ENCODE peak calls at places on chromosomes 1 and 21, in ten cellular contexts. U is MCF 10A, G is HFFc6, P is stomach, E is fibroblast of pulmonary artery, J is epithelial cell of esophagus, Z is LNCaP clone FGC, R is GM20000, S is keratinocyte, T is WTC11. M is an unnamed sample.

GRCh38 chr1:232510367-232511110 is 119.4 kb downstream of the SIPA1L2 start:
- DNase-seq in U (peak), G (no peak), P (no peak), E (no peak), J (peak), Z (no peak), R (no peak), S (no peak), T (no peak), M (no peak)

GRCh38 chr21:16192900-16193299 is 463.1 kb downstream of the USP25 start:
- DNase-seq in U (peak), G (peak), P (no peak), E (peak), J (peak), Z (peak), R (no peak), S (no peak), T (no peak), M (no peak)

GRCh38 chr1:227043755-227044154 is 103.7 kb downstream of the COQ8A start:
- DNase-seq in U (peak), G (no peak), P (no peak), E (peak), J (peak), Z (no peak), R (no peak), S (no peak), T (no peak), M (no peak)

GRCh38 chr1:233075045-233075444 is 124.6 kb downstream of the NTPCR start:
- DNase-seq in U (peak), G (peak), P (no peak), E (peak), J (peak), Z (no peak), R (no peak), S (no peak), T (no peak), M (no peak)

GRCh38 chr1:29230553-29231378 is at the start of gene MECR:
- DNase-seq in U (peak), G (peak), P (peak), E (peak), J (peak), Z (peak), R (peak), S (peak), T (peak), M (peak)

GRCh38 chr1:100132566-100133477 is at the start of the genes SASS6 and TRMT13:
- DNase-seq in U (peak), G (peak), P (peak), E (peak), J (peak), Z (peak), R (peak), S (peak), T (peak), M (peak)

GRCh38 chr21:41817228-41817627 is 50.4 kb upstream of the RIPK4 start:
- DNase-seq in U (peak), G (peak), P (peak), E (peak), J (peak), Z (peak), R (peak), S (peak), T (peak), M (peak)

GRCh38 chr1:216690593-216690992 is 32.6 kb downstream of the ESRRG start:
- DNase-seq in U (no peak), G (no peak), P (no peak), E (no peak), J (no peak), Z (no peak), R (no peak), S (no peak), T (no peak), M (no peak)

GRCh38 chr1:114352797-114353196 is 158.2 kb downstream of the TRIM33 start:
- DNase-seq in U (no peak), G (no peak), P (no peak), E (peak), J (no peak), Z (no peak), R (no peak), S (no peak), T (no peak), M (no peak)

GRCh38 chr21:37645848-37646247 is 270.4 kb downstream of the KCNJ6 start:
- DNase-seq in U (no peak), G (peak), P (no peak), E (no peak), J (no peak), Z (no peak), R (no peak), S (no peak), T (no peak), M (no peak)

GRCh38 chr1:230550428-230550827 is 91.9 kb upstream of the COG2 start:
- DNase-seq in U (peak), G (no peak), P (no peak), E (no peak), J (peak), Z (no peak), R (no peak), S (no peak), T (no peak), M (no peak)

GRCh38 chr1:20711285-20712209 is 6.3 kb downstream of the KIF17 start:
- DNase-seq in U (no peak), G (no peak), P (no peak), E (no peak), J (no peak), Z (no peak), R (no peak), S (no peak), T (peak), M (no peak)

GRCh38 chr21:41769106-41769505 is 2.3 kb upstream of the RIPK4 start:
- DNase-seq in U (no peak), G (no peak), P (no peak), E (no peak), J (no peak), Z (no peak), R (no peak), S (no peak), T (no peak), M (no peak)

GRCh38 chr1:3778590-3779264 is 6.2 kb downstream of the SMIM1 start:
- DNase-seq in U (no peak), G (no peak), P (no peak), E (no peak), J (no peak), Z (no peak), R (no peak), S (no peak), T (no peak), M (no peak)

GRCh38 chr21:35232545-35233176 is 183.6 kb upstream of the RUNX1 start:
- DNase-seq in U (peak), G (peak), P (peak), E (peak), J (peak), Z (no peak), R (no peak), S (no peak), T (no peak), M (no peak)

GRCh38 chr1:246679211-246680177 is 44.7 kb upstream of the SCCPDH start:
- DNase-seq in U (no peak), G (no peak), P (no peak), E (no peak), J (no peak), Z (no peak), R (no peak), S (no peak), T (no peak), M (no peak)

GRCh38 chr1:18539171-18539570 is 58.4 kb downstream of the KLHDC7A start:
- DNase-seq in U (peak), G (no peak), P (peak), E (no peak), J (no peak), Z (no peak), R (no peak), S (no peak), T (no peak), M (no peak)

GRCh38 chr1:50620680-50621329 is 197.6 kb upstream of the DMRTA2 start:
- DNase-seq in U (peak), G (no peak), P (peak), E (peak), J (peak), Z (peak), R (no peak), S (peak), T (peak), M (no peak)

GRCh38 chr1:36517415-36517814 is 34.7 kb upstream of the CSF3R start:
- DNase-seq in U (no peak), G (no peak), P (no peak), E (no peak), J (no peak), Z (no peak), R (no peak), S (no peak), T (no peak), M (no peak)

GRCh38 chr21:42276526-42277154 is 38.6 kb downstream of the TFF3 start:
- DNase-seq in U (no peak), G (no peak), P (no peak), E (no peak), J (no peak), Z (no peak), R (no peak), S (no peak), T (no peak), M (no peak)

GRCh38 chr1:2556277-2557145 is at the start of gene TNFRSF14:
- DNase-seq in U (peak), G (peak), P (peak), E (peak), J (peak), Z (no peak), R (peak), S (no peak), T (no peak), M (no peak)

GRCh38 chr1:223419115-223419514 is 25.9 kb downstream of the CCDC185 start:
- DNase-seq in U (no peak), G (no peak), P (no peak), E (no peak), J (no peak), Z (no peak), R (no peak), S (no peak), T (no peak), M (no peak)

GRCh38 chr1:89198500-89199072 is at the start of gene GBP4:
- DNase-seq in U (no peak), G (no peak), P (peak), E (peak), J (peak), Z (no peak), R (peak), S (no peak), T (peak), M (no peak)

GRCh38 chr1:11514366-11514765 is 35.4 kb downstream of the DISP3 start:
- DNase-seq in U (no peak), G (no peak), P (no peak), E (no peak), J (no peak), Z (no peak), R (no peak), S (no peak), T (no peak), M (no peak)

GRCh38 chr1:206508130-206508884 is 976 bp downstream of the RASSF5 start:
- DNase-seq in U (no peak), G (no peak), P (peak), E (no peak), J (no peak), Z (no peak), R (no peak), S (no peak), T (no peak), M (no peak)

GRCh38 chr1:209651148-209651547 is 1.1 kb downstream of the LAMB3 start:
- DNase-seq in U (peak), G (peak), P (peak), E (peak), J (peak), Z (no peak), R (peak), S (peak), T (no peak), M (no peak)

GRCh38 chr1:228273720-228274451 is 66.0 kb downstream of the OBSCN start:
- DNase-seq in U (no peak), G (no peak), P (no peak), E (no peak), J (no peak), Z (no peak), R (no peak), S (no peak), T (no peak), M (peak)

DNA sequence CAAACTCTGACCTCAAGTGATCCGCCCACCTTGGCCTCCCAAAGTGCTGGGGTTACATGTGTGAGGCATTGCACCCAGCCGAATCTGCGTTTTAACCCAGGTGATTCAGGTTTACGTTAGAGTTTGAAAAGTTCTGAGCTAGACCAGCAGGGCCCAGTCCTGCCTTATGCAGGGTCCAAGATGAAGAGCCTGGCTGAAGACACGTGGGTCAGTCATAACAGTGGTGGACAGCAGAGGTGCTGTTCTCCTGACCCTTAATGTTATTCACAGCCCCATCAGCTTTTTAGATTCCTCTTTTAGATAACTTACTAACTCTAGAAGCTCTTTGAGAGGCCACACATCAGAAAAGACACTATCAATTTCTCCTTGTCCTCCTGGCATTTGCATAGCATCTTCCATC is 50.0 kb downstream of the GNG4 start:
- DNase-seq in U (no peak), G (no peak), P (no peak), E (no peak), J (no peak), Z (no peak), R (no peak), S (no peak), T (no peak), M (no peak)
- TF ChIP-seq CTCF in U (no peak), G (peak), P (no peak), E (no peak), J (no peak), Z (no peak), R (no peak), S (no peak), T (no peak), M (no peak)

DNA sequence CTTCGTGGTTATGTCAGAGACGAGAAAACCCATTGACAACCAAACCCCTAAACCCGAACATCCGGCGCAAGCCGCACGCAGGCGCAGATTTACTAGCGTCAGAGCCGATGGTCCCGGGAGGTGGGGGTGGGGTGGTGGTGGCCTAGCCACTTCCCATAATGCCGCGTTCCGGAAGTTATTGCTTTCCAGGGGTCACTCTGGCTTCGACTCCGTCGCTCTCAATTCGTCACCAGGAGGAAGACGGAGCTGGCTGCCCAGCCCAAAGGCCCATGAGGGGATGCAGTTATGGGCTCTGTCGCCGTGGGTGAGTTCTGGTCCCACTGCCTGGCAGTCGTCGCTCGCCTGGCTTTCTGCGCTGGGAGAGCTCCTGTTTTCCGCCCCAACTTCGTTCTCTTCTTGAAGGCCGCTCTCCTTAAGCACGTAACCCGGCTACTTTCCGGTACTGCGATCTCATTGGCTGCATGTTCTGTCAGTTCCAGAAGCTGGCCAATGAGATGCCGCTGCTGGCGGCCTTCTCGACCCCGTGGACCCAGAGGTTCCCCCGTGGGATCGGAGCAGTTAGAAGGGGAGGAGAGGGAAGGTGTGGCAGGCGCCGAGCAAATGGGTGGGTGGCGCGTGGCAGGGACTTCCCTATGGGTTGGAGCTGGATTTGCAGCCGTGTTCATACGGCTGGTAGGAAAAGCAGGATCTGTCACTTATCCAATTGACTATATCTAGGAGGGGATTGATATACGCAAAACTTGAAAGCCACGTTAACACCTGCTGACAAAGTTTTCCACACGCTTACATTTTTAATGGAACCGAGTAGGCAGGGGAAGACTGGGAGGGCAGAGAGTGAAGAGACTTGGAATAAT is at the start of gene USP16:
- DNase-seq in U (peak), G (peak), P (peak), E (peak), J (peak), Z (peak), R (peak), S (peak), T (peak), M (peak)
- TF ChIP-seq CTCF in U (no peak), G (peak), P (no peak), E (no peak), J (peak), Z (no peak), R (no peak), S (peak), T (no peak), M (peak)

DNA sequence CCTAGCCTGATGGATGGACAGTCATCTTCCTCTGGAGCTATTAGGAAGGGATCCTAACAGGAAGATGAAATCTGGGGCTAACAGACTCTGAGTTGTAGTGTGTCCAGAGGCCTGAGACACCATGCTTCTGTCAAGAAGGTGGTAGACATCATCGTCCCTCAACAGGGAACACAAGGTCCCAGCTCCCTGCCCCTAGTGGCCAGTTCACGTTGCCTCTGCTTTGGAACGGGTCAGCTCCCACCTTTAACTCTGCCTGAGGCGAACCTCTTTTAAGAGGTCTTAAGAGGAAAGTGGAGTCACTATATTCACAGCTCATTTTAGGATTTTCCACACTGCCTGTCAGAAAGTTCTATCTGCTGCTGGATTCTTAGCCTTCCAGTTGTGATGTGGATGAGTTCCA is 28.3 kb downstream of the LRRC71 start:
- DNase-seq in U (no peak), G (no peak), P (no peak), E (no peak), J (no peak), Z (no peak), R (no peak), S (no peak), T (peak), M (no peak)
- TF ChIP-seq CTCF in U (peak), G (peak), P (no peak), E (peak), J (no peak), Z (no peak), R (no peak), S (no peak), T (no peak), M (peak)

GRCh38 chr1:26500488-26501175 is 28.4 kb downstream of the HMGN2 start:
- DNase-seq in U (peak), G (peak), P (peak), E (no peak), J (peak), Z (no peak), R (peak), S (peak), T (peak), M (peak)
- TF ChIP-seq CTCF in U (no peak), G (peak), P (no peak), E (no peak), J (no peak), Z (no peak), R (no peak), S (no peak), T (no peak), M (peak)

GRCh38 chr1:161763522-161764098 is 2.5 kb upstream of the ATF6 start:
- DNase-seq in U (peak), G (no peak), P (peak), E (no peak), J (peak), Z (no peak), R (peak), S (no peak), T (no peak), M (no peak)
- TF ChIP-seq CTCF in U (peak), G (peak), P (peak), E (peak), J (peak), Z (peak), R (peak), S (peak), T (peak), M (peak)

M was measured in progenitor cell of endocrine pancreas.